ENCODE peak calls at places on chromosome 22, in four cellular contexts. C is ovary, H is left ventricle myocardium inferior, Y is SK-N-SH. W is an unnamed sample.
A peak's percentile ranks its signal among the peaks of the same experiment; 100 is the strongest.

GRCh38 chr22:49046546-49047305 is 780.9 kb downstream of the BRD1 start:
- DNase-seq in Y (peak; percentile 87), H (no peak), C (no peak), W (peak; percentile 72)

GRCh38 chr22:25569983-25570382 is 5.5 kb downstream of the GRK3 start:
- DNase-seq in H (no peak), C (no peak), Y (no peak), W (no peak)

GRCh38 chr22:25024895-25025294 is 72.4 kb downstream of the KIAA1671 start:
- DNase-seq in C (no peak), Y (no peak), H (no peak), W (no peak)

GRCh38 chr22:24806663-24807001 is 621 bp downstream of the SGSM1 start:
- DNase-seq in Y (no peak), C (peak; percentile 23), H (no peak), W (no peak)

GRCh38 chr22:37218771-37219411 is 6.6 kb upstream of the SSTR3 start:
- DNase-seq in Y (no peak), C (no peak), H (no peak), W (no peak)

GRCh38 chr22:28882878-28883656 is at the start of gene ZNRF3:
- DNase-seq in Y (peak; percentile 97), C (peak; percentile 91), H (peak; percentile 92), W (peak; percentile 96)

GRCh38 chr22:32103648-32104326 is 55.3 kb downstream of the C22orf42 start:
- DNase-seq in H (no peak), C (no peak), Y (peak; percentile 42), W (no peak)

GRCh38 chr22:47043835-47044721 is 281.6 kb downstream of the TBC1D22A start:
- DNase-seq in Y (no peak), C (no peak), H (no peak), W (no peak)

GRCh38 chr22:27240298-27240885 is 561.2 kb downstream of the MN1 start:
- DNase-seq in C (no peak), Y (no peak), H (no peak), W (no peak)

GRCh38 chr22:39785232-39785631 is 108.3 kb downstream of the ENTHD1 start:
- DNase-seq in Y (no peak), H (no peak), C (no peak), W (no peak)

GRCh38 chr22:38240734-38241252 is 32.0 kb downstream of the TMEM184B start:
- DNase-seq in H (no peak), C (peak; percentile 51), Y (no peak), W (no peak)

GRCh38 chr22:39428597-39429071 is 28.2 kb upstream of the MGAT3 start:
- DNase-seq in Y (no peak), H (no peak), C (no peak), W (no peak)

GRCh38 chr22:33726294-33726711 is 194.0 kb downstream of the LARGE1 start:
- DNase-seq in Y (no peak), C (no peak), H (no peak), W (no peak)

GRCh38 chr22:23054531-23055257 is 15.6 kb upstream of the GNAZ start:
- DNase-seq in H (no peak), C (no peak), Y (no peak), W (no peak)

GRCh38 chr22:45962756-45963155 is 14.2 kb downstream of the WNT7B start:
- DNase-seq in C (no peak), H (no peak), Y (no peak), W (no peak)

GRCh38 chr22:19176175-19176630 is 2.3 kb downstream of the SLC25A1 start:
- DNase-seq in C (no peak), Y (peak; percentile 73), H (no peak), W (no peak)
- H3K4me3 ChIP-seq in C (no peak overlapping the region), Y (no peak overlapping the region), H (no peak overlapping the region), W (no peak overlapping the region)

GRCh38 chr22:30822216-30823014 is 127.7 kb downstream of the OSBP2 start:
- DNase-seq in H (no peak), C (no peak), Y (peak; percentile 87), W (no peak)
- H3K4me3 ChIP-seq in H (peak overlapping the region; percentile 69), C (no peak overlapping the region), Y (peak overlapping the region; percentile 49), W (peak overlapping the region; percentile 73)

GRCh38 chr22:35685731-35686130 is 31.9 kb upstream of the APOL5 start:
- DNase-seq in Y (no peak), C (no peak), H (no peak), W (no peak)
- H3K4me3 ChIP-seq in Y (no peak overlapping the region), C (no peak overlapping the region), H (no peak overlapping the region), W (no peak overlapping the region)

DNA sequence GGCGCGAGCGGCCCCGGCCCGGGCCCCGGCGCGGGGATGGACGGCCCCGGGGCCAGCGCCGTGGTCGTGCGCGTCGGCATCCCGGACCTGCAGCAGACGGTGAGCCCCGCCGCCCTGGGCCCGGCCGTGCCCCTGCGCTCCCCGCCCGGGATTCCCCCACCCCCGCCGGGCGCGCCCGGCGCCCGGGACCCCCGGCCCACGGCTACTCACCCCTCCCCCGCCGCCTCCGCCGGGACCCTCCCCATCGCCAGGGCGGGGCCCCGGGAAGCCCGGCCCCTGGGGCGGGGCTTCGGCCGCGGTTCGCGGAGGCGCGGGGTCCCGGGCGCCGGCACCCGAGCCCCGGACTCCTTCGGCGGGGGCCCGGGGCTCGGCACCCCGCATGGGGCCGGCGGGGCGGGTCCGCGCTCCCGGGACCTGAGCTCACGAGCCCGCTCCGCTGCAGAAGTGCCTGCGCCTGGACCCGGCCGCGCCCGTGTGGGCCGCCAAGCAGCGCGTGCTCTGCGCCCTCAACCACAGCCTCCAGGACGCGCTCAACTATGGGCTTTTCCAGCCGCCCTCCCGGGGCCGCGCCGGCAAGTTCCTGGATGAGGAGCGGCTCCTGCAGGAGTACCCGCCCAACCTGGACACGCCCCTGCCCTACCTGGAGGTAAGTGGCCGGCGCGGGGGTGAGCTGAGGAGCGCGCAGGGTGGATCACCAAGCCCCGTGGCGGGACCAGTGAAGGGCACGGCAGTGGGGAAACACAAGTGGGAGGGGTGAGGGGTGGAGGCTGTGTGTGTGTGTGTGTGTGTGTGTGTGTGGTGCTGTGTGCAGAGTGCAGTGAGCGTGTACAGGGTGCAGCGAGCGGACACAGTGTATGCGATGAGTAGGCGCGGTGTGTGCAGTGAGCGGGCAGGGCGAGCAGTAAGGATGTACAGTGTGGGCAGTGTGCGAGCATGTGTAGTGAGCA is 2.3 kb downstream of the SHANK3 start:
- DNase-seq in H (no peak), C (no peak), Y (peak; percentile 97), W (no peak)
- H3K4me3 ChIP-seq in H (peak overlapping the region; percentile 69), C (peak overlapping the region; percentile 30), Y (peak overlapping the region; percentile 44), W (peak overlapping the region; percentile 64)

DNA sequence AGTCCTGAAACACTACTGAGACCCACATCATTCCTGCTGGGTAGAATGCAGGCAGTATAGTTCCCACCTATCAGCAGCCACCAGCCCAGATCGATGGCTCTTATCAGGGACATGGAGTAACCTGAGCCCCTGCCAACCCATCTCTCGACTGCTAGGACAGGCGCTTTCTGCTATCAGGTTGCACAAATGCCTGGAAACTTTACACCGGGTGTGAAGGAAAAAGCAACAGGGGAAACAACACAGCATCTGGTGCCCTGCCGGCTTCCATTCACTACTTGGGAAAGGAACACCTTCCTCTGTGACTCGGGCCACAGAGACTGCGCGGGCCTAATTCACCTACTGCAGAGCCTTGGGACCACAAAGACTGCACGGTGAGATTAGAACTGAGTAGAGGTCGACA is 18.5 kb downstream of the RBFOX2 start:
- DNase-seq in C (no peak), Y (no peak), H (no peak), W (no peak)
- H3K4me3 ChIP-seq in C (no peak overlapping the region), Y (no peak overlapping the region), H (no peak overlapping the region), W (no peak overlapping the region)